ENCODE peak calls at places on chromosomes 13 and 19, in five cellular contexts. R, U, J, B and Z are unnamed samples.
A peak's percentile ranks its signal among the peaks of the same experiment; 100 is the strongest.

GRCh38 chr13:68056816-68057710 is 826.9 kb upstream of the PCDH9 start:
- DNase-seq in B (no peak), J (no peak), U (no peak), R (no peak), Z (no peak)

GRCh38 chr13:27971236-27971645 is 2.1 kb upstream of the CDX2 start:
- DNase-seq in J (no peak), B (no peak), R (no peak), U (no peak), Z (no peak)

GRCh38 chr19:19686580-19686979 is 17.9 kb downstream of the ZNF101 start:
- DNase-seq in R (no peak), J (no peak), U (no peak), B (no peak), Z (no peak)

GRCh38 chr19:12954150-12954962 is 2.7 kb downstream of the GADD45GIP1 start:
- DNase-seq in B (no peak), R (peak; percentile 21), U (no peak), J (no peak), Z (no peak)

GRCh38 chr19:48445256-48445605 is 552 bp upstream of the GRWD1 start:
- DNase-seq in U (peak; percentile 23), B (peak; percentile 91), J (no peak), R (peak; percentile 88), Z (peak; percentile 22)

GRCh38 chr19:1105217-1105872 is 1.6 kb downstream of the GPX4 start:
- DNase-seq in J (no peak), U (no peak), R (no peak), B (no peak), Z (no peak)

GRCh38 chr19:34145741-34146202 is 26.5 kb upstream of the LSM14A start:
- DNase-seq in J (peak; percentile 28), U (peak; percentile 54), B (peak; percentile 37), R (peak; percentile 64), Z (peak; percentile 68)

GRCh38 chr13:110421696-110422395 is 114.8 kb downstream of the COL4A2 start:
- DNase-seq in R (peak; percentile 80), B (no peak), J (no peak), U (no peak), Z (peak; percentile 39)

GRCh38 chr19:58170860-58171259 is 12.0 kb upstream of the ZNF274 start:
- DNase-seq in R (no peak), J (no peak), B (no peak), U (no peak), Z (no peak)

GRCh38 chr13:32940601-32941000 is 75.6 kb upstream of the KL start:
- DNase-seq in J (no peak), R (peak; percentile 56), U (no peak), B (no peak), Z (no peak)

GRCh38 chr13:73215807-73216206 is 157.0 kb downstream of the KLF5 start:
- DNase-seq in B (no peak), R (no peak), J (no peak), U (no peak), Z (no peak)

GRCh38 chr13:113122571-113123225 is at the start of gene F10:
- DNase-seq in R (no peak), J (no peak), U (no peak), B (no peak), Z (no peak)